ENCODE peak calls at places on chromosomes 7 and 10, in six cellular contexts. X is SK-N-SH, H is K562, A is HepG2, G is H1, E is GM12878. Q is an unnamed sample.

GRCh38 chr10:14584643-14585042 is 190.1 kb downstream of the FAM107B start:
- DNase-seq in A (no peak), E (no peak), H (no peak), G (no peak), X (no peak), Q (no peak)

GRCh38 chr7:48084727-48085432 is 4.2 kb upstream of the UPP1 start:
- DNase-seq in A (peak), X (peak), G (no peak), E (peak), H (peak), Q (peak)

GRCh38 chr10:112763916-112764520 is 186.0 kb upstream of the TCF7L2 start:
- DNase-seq in G (no peak), A (no peak), E (no peak), H (no peak), X (no peak), Q (no peak)

GRCh38 chr10:132630666-132631347 is 93.2 kb downstream of the INPP5A start:
- DNase-seq in E (no peak), X (no peak), G (no peak), H (no peak), A (no peak), Q (no peak)

GRCh38 chr7:156178214-156178613 is 366.0 kb upstream of the SHH start:
- DNase-seq in G (no peak), A (no peak), H (no peak), E (no peak), X (no peak), Q (no peak)

GRCh38 chr10:29482591-29483421 is 152.0 kb downstream of the SVIL start:
- DNase-seq in X (peak), A (peak), H (no peak), G (peak), E (no peak), Q (peak)

GRCh38 chr7:108076141-108076540 is 54.0 kb downstream of the LAMB4 start:
- DNase-seq in G (no peak), E (no peak), A (no peak), H (no peak), X (no peak), Q (no peak)

GRCh38 chr10:132011027-132011426 is 29.3 kb upstream of the BNIP3 start:
- DNase-seq in X (no peak), H (no peak), A (no peak), G (no peak), E (no peak), Q (peak)

GRCh38 chr10:132891994-132892393 is 50.4 kb downstream of the CFAP46 start:
- DNase-seq in X (no peak), E (no peak), A (no peak), H (no peak), G (peak), Q (no peak)

GRCh38 chr10:1253476-1254353 is 197.5 kb downstream of the WDR37 start:
- DNase-seq in H (no peak), E (no peak), G (no peak), X (no peak), A (no peak), Q (no peak)

GRCh38 chr10:5317547-5318107 is 47.1 kb upstream of the UCN3 start:
- DNase-seq in A (peak), H (peak), E (no peak), G (no peak), X (no peak), Q (peak)

GRCh38 chr7:17822557-17823173 is 117.6 kb downstream of the SNX13 start:
- DNase-seq in E (no peak), G (no peak), H (no peak), X (no peak), A (no peak), Q (no peak)

GRCh38 chr10:126686732-126687693 is 16.5 kb upstream of the C10orf90 start:
- DNase-seq in H (no peak), E (no peak), A (no peak), G (no peak), X (no peak), Q (no peak)

GRCh38 chr7:71236488-71237179 is 104.7 kb downstream of the GALNT17 start:
- DNase-seq in X (no peak), E (no peak), G (no peak), H (no peak), A (no peak), Q (no peak)

GRCh38 chr10:13913890-13914289 is 327.1 kb downstream of the PRPF18 start:
- DNase-seq in G (no peak), H (no peak), A (no peak), E (peak), X (no peak), Q (no peak)

GRCh38 chr7:47330561-47331178 is 251.2 kb downstream of the TNS3 start:
- DNase-seq in E (no peak), H (no peak), G (peak), X (no peak), A (no peak), Q (no peak)

GRCh38 chr10:6458814-6459213 is 121.3 kb downstream of the PRKCQ start:
- DNase-seq in X (no peak), A (no peak), E (no peak), G (no peak), H (no peak), Q (no peak)

GRCh38 chr10:35040761-35041501 is 49.2 kb downstream of the CUL2 start:
- DNase-seq in A (no peak), E (no peak), X (no peak), G (peak), H (no peak), Q (no peak)

GRCh38 chr10:35042783-35043182 is 47.4 kb downstream of the CUL2 start:
- DNase-seq in X (no peak), G (no peak), E (no peak), A (no peak), H (peak), Q (no peak)

GRCh38 chr10:35046074-35046473 is 44.1 kb downstream of the CUL2 start:
- DNase-seq in X (no peak), H (no peak), E (no peak), A (no peak), G (no peak), Q (no peak)

GRCh38 chr10:35041502-35041879 is 48.6 kb downstream of the CUL2 start:
- DNase-seq in A (no peak), G (no peak), E (no peak), H (no peak), X (no peak), Q (no peak)

DNA sequence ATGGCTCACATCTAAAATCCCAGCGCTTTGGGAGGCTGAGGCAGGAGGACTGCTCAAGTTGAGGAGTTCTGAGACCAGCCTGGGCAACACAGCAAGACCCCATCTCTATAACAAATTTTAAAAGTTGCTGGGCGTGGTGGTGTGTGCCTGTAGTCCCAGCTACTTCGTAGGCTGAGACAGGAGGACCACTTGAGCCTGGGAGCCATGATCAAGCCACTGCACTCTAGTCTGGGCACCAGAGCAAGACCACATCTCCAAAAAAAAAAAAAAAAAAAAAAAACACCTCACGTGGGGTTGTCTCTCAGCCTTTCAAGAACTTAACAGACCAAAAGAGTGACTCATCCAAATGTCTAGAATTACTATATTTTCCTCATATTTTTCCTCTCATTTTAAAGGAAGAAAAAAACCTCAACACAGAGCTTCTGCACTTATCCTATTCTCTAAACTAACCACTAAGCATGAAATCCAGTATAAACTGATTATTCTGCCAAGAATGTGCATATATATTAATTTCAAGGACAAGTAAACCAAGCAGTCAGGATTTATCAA is 46.3 kb downstream of the CUL2 start:
- DNase-seq in X (no peak), G (no peak), A (no peak), H (no peak), E (no peak), Q (no peak)
- TF ChIP-seq GABPA in X (no peak), G (no peak), A (no peak), H (no peak), E (no peak), Q (no peak)

GRCh38 chr7:158498443-158499108 is 89.0 kb downstream of the PTPRN2 start:
- DNase-seq in E (no peak), X (no peak), G (no peak), H (no peak), A (peak), Q (no peak)
- TF ChIP-seq GABPA in E (no peak), X (no peak), G (no peak), H (no peak), A (no peak), Q (no peak)

DNA sequence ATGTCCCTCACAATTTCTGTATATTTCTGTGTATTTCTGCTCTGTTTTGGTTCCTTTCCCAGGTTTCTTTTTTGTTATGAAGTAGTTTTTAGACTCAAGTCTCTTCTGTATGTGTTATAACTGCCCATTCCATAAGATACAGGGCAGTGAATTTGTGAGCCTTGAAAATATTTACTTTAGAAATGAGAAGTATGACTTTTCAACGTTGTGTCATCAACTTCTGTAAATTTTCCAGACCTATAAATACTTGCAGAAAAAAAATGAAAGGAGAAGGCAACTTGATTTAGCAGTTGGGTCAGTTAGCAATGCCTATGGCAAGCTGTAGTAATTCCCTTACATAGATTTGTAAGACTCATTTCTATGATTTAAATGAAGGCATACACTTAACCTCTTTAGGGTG is 11.5 kb downstream of the EGFR start:
- DNase-seq in H (no peak), A (no peak), G (no peak), E (no peak), X (no peak), Q (no peak)
- TF ChIP-seq GABPA in H (no peak), A (no peak), G (no peak), E (no peak), X (no peak), Q (no peak)

DNA sequence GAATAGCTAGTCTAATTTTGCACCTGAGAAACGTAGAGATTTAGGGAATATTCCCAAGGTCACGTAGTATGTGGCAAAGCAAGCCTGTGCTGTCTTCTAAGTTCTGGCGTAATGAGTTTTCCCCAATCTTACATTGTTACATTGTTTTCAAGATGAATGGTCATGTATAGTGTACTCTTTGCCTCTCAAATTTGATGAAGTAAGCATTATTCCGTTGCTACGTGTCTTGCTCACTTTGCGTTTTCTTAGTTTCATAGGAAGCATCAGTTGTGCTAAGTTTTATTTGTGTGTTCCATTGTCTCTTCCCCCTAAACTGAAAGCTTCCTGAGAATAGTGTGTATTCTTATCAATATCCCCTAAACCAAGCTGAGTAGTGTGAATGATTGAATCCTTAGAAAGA is 637.6 kb upstream of the C7orf33 start:
- DNase-seq in G (no peak), E (no peak), H (no peak), A (no peak), X (no peak), Q (no peak)
- TF ChIP-seq GABPA in G (no peak), E (no peak), H (no peak), A (no peak), X (no peak), Q (no peak)

GRCh38 chr10:73359492-73359891 is 828 bp upstream of the CFAP70 start:
- DNase-seq in G (no peak), X (no peak), E (no peak), A (no peak), H (no peak), Q (no peak)
- TF ChIP-seq GABPA in G (no peak), X (no peak), E (no peak), A (no peak), H (no peak), Q (no peak)

DNA sequence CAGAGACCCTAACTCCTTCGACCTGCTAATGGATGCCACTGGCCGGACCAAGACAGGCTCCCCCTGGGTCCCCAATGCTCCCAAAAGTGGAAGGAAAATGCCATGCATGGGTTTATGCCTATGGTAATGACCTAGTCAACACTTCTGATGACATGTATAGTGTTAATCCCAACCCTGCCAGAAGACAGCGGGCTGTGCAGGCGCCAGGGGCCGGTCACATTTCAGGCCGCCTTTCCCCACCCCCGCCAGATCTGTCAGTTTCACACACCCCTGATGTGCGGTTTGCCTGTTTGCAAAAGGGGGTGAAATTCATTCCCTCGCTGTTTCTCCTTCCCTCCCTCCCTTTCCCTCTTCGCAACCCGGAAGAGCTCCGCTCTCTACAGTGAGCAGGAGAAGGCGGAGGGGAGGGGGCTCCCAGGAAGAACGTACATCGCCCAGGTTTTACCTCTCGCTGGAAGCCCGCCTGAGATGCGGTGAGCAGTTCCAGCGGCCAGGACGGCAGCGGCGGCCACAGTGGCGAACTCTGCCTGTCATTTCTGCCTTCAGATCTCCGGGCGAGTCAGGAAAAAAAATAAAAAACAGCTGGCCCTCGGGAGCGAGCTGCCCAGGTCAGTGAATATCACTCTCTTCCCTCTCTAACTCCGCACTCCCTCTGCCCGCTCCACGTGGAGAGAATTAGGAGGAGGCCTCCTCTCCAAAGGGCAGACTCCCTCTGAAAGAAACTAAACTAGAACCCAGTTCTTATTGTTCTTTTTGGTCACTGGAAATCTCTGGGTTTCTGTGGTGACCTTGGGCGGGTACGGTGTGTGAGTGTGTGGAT is 9.4 kb upstream of the GATA3 start:
- DNase-seq in A (no peak), H (peak), G (peak), X (peak), E (no peak), Q (no peak)
- TF ChIP-seq GABPA in A (no peak), H (peak), G (no peak), X (peak), E (no peak), Q (no peak)

GRCh38 chr7:11212816-11213215 is 239.1 kb downstream of the PHF14 start:
- DNase-seq in A (no peak), H (no peak), G (no peak), X (no peak), E (no peak), Q (no peak)
- TF ChIP-seq GABPA in A (no peak), H (no peak), G (no peak), X (no peak), E (no peak), Q (no peak)

GRCh38 chr7:73831656-73832579 is 1.1 kb downstream of the CLDN4 start:
- DNase-seq in G (peak), X (no peak), E (no peak), H (no peak), A (peak), Q (no peak)
- TF ChIP-seq GABPA in G (no peak), X (no peak), E (no peak), H (no peak), A (no peak), Q (no peak)

GRCh38 chr10:97465982-97466381 is 20.0 kb downstream of the ZDHHC16 start:
- DNase-seq in G (no peak), H (no peak), X (no peak), E (no peak), A (no peak), Q (no peak)

GRCh38 chr10:97464226-97464625 is 18.3 kb downstream of the ZDHHC16 start:
- DNase-seq in E (no peak), A (no peak), G (no peak), X (no peak), H (no peak), Q (no peak)

GRCh38 chr10:97462309-97462708 is 16.3 kb downstream of the ZDHHC16 start:
- DNase-seq in H (no peak), G (no peak), X (no peak), A (no peak), E (no peak), Q (no peak)

GRCh38 chr10:97466755-97467154 is 20.8 kb downstream of the ZDHHC16 start:
- DNase-seq in X (no peak), E (no peak), G (no peak), H (no peak), A (peak), Q (no peak)

GRCh38 chr10:97463363-97464132 is 17.6 kb downstream of the ZDHHC16 start:
- DNase-seq in X (peak), E (peak), G (peak), A (peak), H (peak), Q (peak)
- TF ChIP-seq GABPA in X (no peak), E (no peak), G (no peak), A (no peak), H (no peak), Q (no peak)